ENCODE peak calls at places on chromosomes 12 and 14, in eight cellular contexts. One of them, this sample, is unnamed.

GRCh38 chr12:57011438-57012424 is 4.6 kb downstream of the TAC3 start:
- DNase-seq in astrocyte of the cerebellum: no peak
- DNase-seq in fibroblast of the aortic adventitia: no peak
- DNase-seq in thoracic aorta: no peak
- DNase-seq in upper lobe of right lung: no peak
- DNase-seq in astrocyte: no peak
- DNase-seq in bronchial epithelial cell: no peak
- DNase-seq in HL-60: no peak
- DNase-seq in this sample: no peak

GRCh38 chr12:32533971-32534590 is 134.7 kb downstream of the FGD4 start:
- DNase-seq in astrocyte of the cerebellum: peak
- DNase-seq in fibroblast of the aortic adventitia: peak
- DNase-seq in thoracic aorta: peak
- DNase-seq in upper lobe of right lung: no peak
- DNase-seq in astrocyte: peak
- DNase-seq in bronchial epithelial cell: peak
- DNase-seq in HL-60: no peak
- DNase-seq in this sample: peak

GRCh38 chr14:35855886-35856481 is 29.8 kb downstream of the BRMS1L start:
- DNase-seq in astrocyte of the cerebellum: peak
- DNase-seq in fibroblast of the aortic adventitia: no peak
- DNase-seq in thoracic aorta: no peak
- DNase-seq in upper lobe of right lung: no peak
- DNase-seq in astrocyte: peak
- DNase-seq in bronchial epithelial cell: no peak
- DNase-seq in HL-60: no peak
- DNase-seq in this sample: no peak

GRCh38 chr14:76715102-76715926 is 46.0 kb upstream of the VASH1 start:
- DNase-seq in astrocyte of the cerebellum: no peak
- DNase-seq in fibroblast of the aortic adventitia: peak
- DNase-seq in thoracic aorta: no peak
- DNase-seq in upper lobe of right lung: no peak
- DNase-seq in astrocyte: no peak
- DNase-seq in bronchial epithelial cell: peak
- DNase-seq in HL-60: no peak
- DNase-seq in this sample: no peak

GRCh38 chr12:123614531-123614930 is 12.6 kb downstream of the DDX55 start:
- DNase-seq in astrocyte of the cerebellum: no peak
- DNase-seq in fibroblast of the aortic adventitia: peak
- DNase-seq in thoracic aorta: no peak
- DNase-seq in upper lobe of right lung: no peak
- DNase-seq in astrocyte: no peak
- DNase-seq in bronchial epithelial cell: peak
- DNase-seq in HL-60: no peak
- DNase-seq in this sample: no peak

GRCh38 chr14:104968541-104969401 is 9.4 kb downstream of the AHNAK2 start:
- DNase-seq in astrocyte of the cerebellum: no peak
- DNase-seq in fibroblast of the aortic adventitia: peak
- DNase-seq in thoracic aorta: no peak
- DNase-seq in upper lobe of right lung: no peak
- DNase-seq in astrocyte: peak
- DNase-seq in bronchial epithelial cell: peak
- DNase-seq in HL-60: no peak
- DNase-seq in this sample: no peak

GRCh38 chr12:58678753-58679152 is 241.6 kb downstream of the LRIG3 start:
- DNase-seq in astrocyte of the cerebellum: no peak
- DNase-seq in fibroblast of the aortic adventitia: no peak
- DNase-seq in thoracic aorta: no peak
- DNase-seq in upper lobe of right lung: no peak
- DNase-seq in astrocyte: no peak
- DNase-seq in bronchial epithelial cell: no peak
- DNase-seq in HL-60: no peak
- DNase-seq in this sample: no peak

GRCh38 chr12:131105736-131106356 is 152.1 kb downstream of the ADGRD1 start:
- DNase-seq in astrocyte of the cerebellum: no peak
- DNase-seq in fibroblast of the aortic adventitia: no peak
- DNase-seq in thoracic aorta: no peak
- DNase-seq in upper lobe of right lung: peak
- DNase-seq in astrocyte: no peak
- DNase-seq in bronchial epithelial cell: no peak
- DNase-seq in HL-60: no peak
- DNase-seq in this sample: no peak

GRCh38 chr14:64232944-64233343 is 61.2 kb downstream of the ESR2 start:
- DNase-seq in astrocyte of the cerebellum: no peak
- DNase-seq in fibroblast of the aortic adventitia: no peak
- DNase-seq in thoracic aorta: no peak
- DNase-seq in upper lobe of right lung: no peak
- DNase-seq in astrocyte: no peak
- DNase-seq in bronchial epithelial cell: no peak
- DNase-seq in HL-60: no peak
- DNase-seq in this sample: no peak

GRCh38 chr12:120534703-120535655 is 823 bp downstream of the RNF10 start:
- DNase-seq in astrocyte of the cerebellum: peak
- DNase-seq in fibroblast of the aortic adventitia: peak
- DNase-seq in thoracic aorta: no peak
- DNase-seq in upper lobe of right lung: peak
- DNase-seq in astrocyte: peak
- DNase-seq in bronchial epithelial cell: peak
- DNase-seq in HL-60: peak
- DNase-seq in this sample: no peak

GRCh38 chr14:22849212-22849819 is 12.9 kb downstream of the MMP14 start:
- DNase-seq in astrocyte of the cerebellum: no peak
- DNase-seq in fibroblast of the aortic adventitia: peak
- DNase-seq in thoracic aorta: peak
- DNase-seq in upper lobe of right lung: peak
- DNase-seq in astrocyte: peak
- DNase-seq in bronchial epithelial cell: peak
- DNase-seq in HL-60: no peak
- DNase-seq in this sample: no peak

GRCh38 chr12:101001669-101002068 is 207.1 kb downstream of the ANO4 start:
- DNase-seq in astrocyte of the cerebellum: no peak
- DNase-seq in fibroblast of the aortic adventitia: no peak
- DNase-seq in thoracic aorta: no peak
- DNase-seq in upper lobe of right lung: no peak
- DNase-seq in astrocyte: no peak
- DNase-seq in bronchial epithelial cell: peak
- DNase-seq in HL-60: no peak
- DNase-seq in this sample: no peak

GRCh38 chr12:32444895-32445294 is 45.5 kb downstream of the FGD4 start:
- DNase-seq in astrocyte of the cerebellum: peak
- DNase-seq in fibroblast of the aortic adventitia: peak
- DNase-seq in thoracic aorta: no peak
- DNase-seq in upper lobe of right lung: no peak
- DNase-seq in astrocyte: peak
- DNase-seq in bronchial epithelial cell: peak
- DNase-seq in HL-60: no peak
- DNase-seq in this sample: peak

GRCh38 chr12:33116284-33116683 is 219.7 kb upstream of the PKP2 start:
- DNase-seq in astrocyte of the cerebellum: no peak
- DNase-seq in fibroblast of the aortic adventitia: no peak
- DNase-seq in thoracic aorta: no peak
- DNase-seq in upper lobe of right lung: no peak
- DNase-seq in astrocyte: no peak
- DNase-seq in bronchial epithelial cell: peak
- DNase-seq in HL-60: no peak
- DNase-seq in this sample: no peak

GRCh38 chr12:57983150-57983857 is 41.9 kb downstream of the ATP23 start:
- DNase-seq in astrocyte of the cerebellum: peak
- DNase-seq in fibroblast of the aortic adventitia: peak
- DNase-seq in thoracic aorta: no peak
- DNase-seq in upper lobe of right lung: no peak
- DNase-seq in astrocyte: peak
- DNase-seq in bronchial epithelial cell: peak
- DNase-seq in HL-60: no peak
- DNase-seq in this sample: no peak

GRCh38 chr12:54419088-54419887 is at the start of gene ITGA5:
- DNase-seq in astrocyte of the cerebellum: no peak
- DNase-seq in fibroblast of the aortic adventitia: peak
- DNase-seq in thoracic aorta: no peak
- DNase-seq in upper lobe of right lung: peak
- DNase-seq in astrocyte: peak
- DNase-seq in bronchial epithelial cell: peak
- DNase-seq in HL-60: peak
- DNase-seq in this sample: no peak

GRCh38 chr14:42523656-42524055 is 917.0 kb downstream of the LRFN5 start:
- DNase-seq in astrocyte of the cerebellum: no peak
- DNase-seq in fibroblast of the aortic adventitia: no peak
- DNase-seq in thoracic aorta: no peak
- DNase-seq in upper lobe of right lung: no peak
- DNase-seq in astrocyte: no peak
- DNase-seq in bronchial epithelial cell: no peak
- DNase-seq in HL-60: no peak
- DNase-seq in this sample: no peak

GRCh38 chr12:110244829-110245228 is 36.2 kb upstream of the ATP2A2 start:
- DNase-seq in astrocyte of the cerebellum: no peak
- DNase-seq in fibroblast of the aortic adventitia: no peak
- DNase-seq in thoracic aorta: no peak
- DNase-seq in upper lobe of right lung: no peak
- DNase-seq in astrocyte: no peak
- DNase-seq in bronchial epithelial cell: no peak
- DNase-seq in HL-60: no peak
- DNase-seq in this sample: no peak

GRCh38 chr14:47715330-47715729 is 39.9 kb upstream of the MDGA2 start:
- DNase-seq in astrocyte of the cerebellum: no peak
- DNase-seq in fibroblast of the aortic adventitia: no peak
- DNase-seq in thoracic aorta: no peak
- DNase-seq in upper lobe of right lung: no peak
- DNase-seq in astrocyte: peak
- DNase-seq in bronchial epithelial cell: no peak
- DNase-seq in HL-60: no peak
- DNase-seq in this sample: no peak

GRCh38 chr14:50658203-50658602 is 9.9 kb downstream of the SAV1 start:
- DNase-seq in astrocyte of the cerebellum: peak
- DNase-seq in fibroblast of the aortic adventitia: peak
- DNase-seq in thoracic aorta: no peak
- DNase-seq in upper lobe of right lung: no peak
- DNase-seq in astrocyte: peak
- DNase-seq in bronchial epithelial cell: peak
- DNase-seq in HL-60: no peak
- DNase-seq in this sample: peak

DNA sequence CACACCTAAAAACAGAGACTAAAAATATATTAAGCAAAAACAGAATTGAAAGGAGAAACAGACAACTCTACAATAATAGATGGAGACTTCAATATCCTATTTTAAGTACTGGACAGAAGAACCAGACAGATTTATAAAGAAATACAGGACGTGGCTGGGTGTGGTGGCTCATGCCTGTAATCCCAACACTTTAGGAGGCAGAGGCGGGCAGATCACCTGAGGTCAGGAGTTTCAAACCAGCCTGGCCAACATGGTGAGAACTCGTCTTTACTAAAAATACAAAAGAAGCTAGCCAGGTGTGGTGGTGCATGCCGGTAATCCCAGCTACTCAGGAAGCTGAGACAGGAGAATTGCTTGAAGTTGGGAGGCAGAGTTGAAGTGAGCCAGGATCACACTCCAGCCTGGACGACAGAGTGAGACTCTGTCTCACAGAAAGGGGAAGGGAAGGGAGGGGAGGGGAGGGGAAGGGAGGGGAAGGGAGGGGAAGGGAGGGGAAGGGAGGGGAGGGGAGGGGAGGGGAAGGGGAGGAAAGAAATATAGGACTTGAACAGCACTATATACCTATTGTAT is 53.0 kb downstream of the CDK17 start:
- DNase-seq in astrocyte of the cerebellum: no peak
- DNase-seq in fibroblast of the aortic adventitia: no peak
- DNase-seq in thoracic aorta: no peak
- DNase-seq in upper lobe of right lung: no peak
- DNase-seq in astrocyte: no peak
- DNase-seq in bronchial epithelial cell: no peak
- DNase-seq in HL-60: no peak
- DNase-seq in this sample: no peak
- H3K4me3 ChIP-seq in astrocyte of the cerebellum: no peak
- H3K4me3 ChIP-seq in fibroblast of the aortic adventitia: peak
- H3K4me3 ChIP-seq in thoracic aorta: peak
- H3K4me3 ChIP-seq in upper lobe of right lung: peak
- H3K4me3 ChIP-seq in astrocyte: no peak
- H3K4me3 ChIP-seq in bronchial epithelial cell: no peak
- H3K4me3 ChIP-seq in HL-60: no peak
- H3K4me3 ChIP-seq in this sample: peak

GRCh38 chr12:71731439-71732356 is 23.0 kb upstream of the RAB21 start:
- DNase-seq in astrocyte of the cerebellum: no peak
- DNase-seq in fibroblast of the aortic adventitia: peak
- DNase-seq in thoracic aorta: no peak
- DNase-seq in upper lobe of right lung: no peak
- DNase-seq in astrocyte: peak
- DNase-seq in bronchial epithelial cell: no peak
- DNase-seq in HL-60: no peak
- DNase-seq in this sample: no peak
- TF ChIP-seq CTCF in astrocyte of the cerebellum: no peak
- TF ChIP-seq CTCF in fibroblast of the aortic adventitia: no peak
- TF ChIP-seq CTCF in thoracic aorta: no peak
- TF ChIP-seq CTCF in upper lobe of right lung: no peak
- TF ChIP-seq CTCF in astrocyte: no peak
- TF ChIP-seq CTCF in bronchial epithelial cell: no peak
- TF ChIP-seq CTCF in HL-60: no peak
- TF ChIP-seq CTCF in this sample: peak

DNA sequence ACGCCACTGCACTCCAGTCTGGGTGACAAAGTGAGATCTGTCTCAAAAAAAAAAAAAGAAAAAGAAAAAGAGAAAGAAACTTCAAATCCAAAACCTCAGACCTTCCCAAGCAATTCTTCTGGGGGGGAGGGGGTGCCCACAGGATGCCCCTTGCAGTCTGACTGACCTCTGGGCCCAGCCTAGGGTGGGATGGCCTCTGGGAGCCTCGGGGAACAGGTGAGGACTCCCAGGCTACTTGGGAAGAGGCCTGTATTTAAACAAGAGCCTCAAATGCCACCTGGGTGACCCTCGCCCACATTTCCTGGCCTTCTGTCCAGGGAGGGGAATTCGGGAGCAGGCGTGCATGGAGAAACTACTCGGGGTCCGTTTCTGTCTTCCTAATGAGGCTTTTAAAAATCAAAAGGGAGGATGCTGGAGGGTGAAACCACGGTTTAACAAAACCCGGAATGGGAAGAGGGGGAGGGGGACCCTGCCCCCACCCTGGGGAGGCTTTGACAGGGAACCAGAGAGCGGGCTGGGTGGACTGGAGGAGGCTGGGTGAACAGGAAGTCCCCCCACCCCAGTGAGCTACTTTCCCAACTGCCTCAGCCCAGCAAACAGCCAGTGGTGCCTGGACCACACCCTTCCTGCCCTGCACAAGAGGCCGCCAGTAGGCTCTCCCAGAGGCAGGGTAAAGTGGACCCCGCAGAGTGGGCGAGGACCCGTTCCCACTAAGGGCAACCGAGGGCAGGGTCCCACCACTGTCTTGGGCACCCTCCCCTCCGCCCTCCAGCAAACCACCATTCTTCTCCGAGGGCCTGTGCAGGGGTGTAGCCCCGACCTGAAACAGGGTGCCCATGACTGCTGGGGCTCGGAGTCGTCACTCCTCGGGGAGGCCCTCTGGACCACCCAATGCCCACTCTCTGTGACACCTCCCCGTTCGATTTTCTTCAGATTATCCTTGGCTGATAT is 1.5 kb upstream of the FBRSL1 start:
- DNase-seq in astrocyte of the cerebellum: no peak
- DNase-seq in fibroblast of the aortic adventitia: no peak
- DNase-seq in thoracic aorta: no peak
- DNase-seq in upper lobe of right lung: no peak
- DNase-seq in astrocyte: no peak
- DNase-seq in bronchial epithelial cell: no peak
- DNase-seq in HL-60: peak
- DNase-seq in this sample: no peak
- H3K4me3 ChIP-seq in astrocyte of the cerebellum: no peak
- H3K4me3 ChIP-seq in fibroblast of the aortic adventitia: no peak
- H3K4me3 ChIP-seq in thoracic aorta: peak
- H3K4me3 ChIP-seq in upper lobe of right lung: peak
- H3K4me3 ChIP-seq in astrocyte: no peak
- H3K4me3 ChIP-seq in bronchial epithelial cell: no peak
- H3K4me3 ChIP-seq in HL-60: peak
- H3K4me3 ChIP-seq in this sample: no peak

GRCh38 chr14:56715938-56716337 is 94.3 kb downstream of the OTX2 start:
- DNase-seq in astrocyte of the cerebellum: no peak
- DNase-seq in fibroblast of the aortic adventitia: no peak
- DNase-seq in thoracic aorta: no peak
- DNase-seq in upper lobe of right lung: no peak
- DNase-seq in astrocyte: no peak
- DNase-seq in bronchial epithelial cell: no peak
- DNase-seq in HL-60: no peak
- DNase-seq in this sample: no peak
- TF ChIP-seq CTCF in astrocyte of the cerebellum: no peak
- TF ChIP-seq CTCF in fibroblast of the aortic adventitia: no peak
- TF ChIP-seq CTCF in thoracic aorta: no peak
- TF ChIP-seq CTCF in upper lobe of right lung: no peak
- TF ChIP-seq CTCF in astrocyte: no peak
- TF ChIP-seq CTCF in bronchial epithelial cell: no peak
- TF ChIP-seq CTCF in HL-60: no peak
- TF ChIP-seq CTCF in this sample: peak